ENCODE peak calls at places on chromosomes 6 and 20, in ten cellular contexts. T, D, I, S, L, V, O, Z, H and M are unnamed samples.

GRCh38 chr6:113178349-113178748 is 678.8 kb upstream of the MARCKS start:
- DNase-seq in T (no peak), D (no peak), I (no peak), S (peak; percentile 51), L (no peak), V (no peak), O (no peak), Z (no peak), H (no peak), M (no peak)

GRCh38 chr20:43565758-43566104 is 6.9 kb downstream of the SGK2 start:
- DNase-seq in T (no peak), D (no peak), I (no peak), S (no peak), L (no peak), V (no peak), O (no peak), Z (no peak), H (no peak), M (no peak)

GRCh38 chr6:144055121-144055931 is 40.0 kb downstream of the SF3B5 start:
- DNase-seq in T (peak; percentile 48), D (no peak), I (no peak), S (no peak), L (no peak), V (no peak), O (no peak), Z (peak; percentile 85), H (no peak), M (no peak)

GRCh38 chr6:142881290-142881689 is 63.7 kb downstream of the HIVEP2 start:
- DNase-seq in T (no peak), D (no peak), I (no peak), S (no peak), L (no peak), V (no peak), O (no peak), Z (no peak), H (no peak), M (no peak)

GRCh38 chr6:130309028-130309427 is 56.8 kb upstream of the TMEM200A start:
- DNase-seq in T (no peak), D (no peak), I (no peak), S (no peak), L (no peak), V (no peak), O (no peak), Z (no peak), H (no peak), M (no peak)

GRCh38 chr6:50608421-50608820 is 104.9 kb upstream of the TFAP2D start:
- DNase-seq in T (no peak), D (no peak), I (no peak), S (no peak), L (no peak), V (no peak), O (no peak), Z (no peak), H (no peak), M (no peak)

GRCh38 chr20:50298554-50299324 is 108.1 kb downstream of the CEBPB start:
- DNase-seq in T (no peak), D (peak; percentile 50), I (no peak), S (no peak), L (no peak), V (no peak), O (no peak), Z (no peak), H (no peak), M (no peak)

GRCh38 chr6:626236-626635 is 30.7 kb downstream of the HUS1B start:
- DNase-seq in T (no peak), D (no peak), I (no peak), S (peak; percentile 22), L (no peak), V (no peak), O (no peak), Z (no peak), H (no peak), M (no peak)

GRCh38 chr6:165677091-165677490 is 14.1 kb upstream of the PDE10A start:
- DNase-seq in T (no peak), D (no peak), I (no peak), S (no peak), L (no peak), V (no peak), O (no peak), Z (no peak), H (no peak), M (no peak)

GRCh38 chr20:25225642-25226432 is 22.0 kb upstream of the PYGB start:
- DNase-seq in T (no peak), D (no peak), I (no peak), S (no peak), L (peak; percentile 24), V (no peak), O (no peak), Z (no peak), H (no peak), M (no peak)

GRCh38 chr6:99604161-99605073 is 2.2 kb upstream of the PRDM13 start:
- DNase-seq in T (no peak), D (no peak), I (no peak), S (no peak), L (no peak), V (no peak), O (no peak), Z (no peak), H (no peak), M (no peak)

GRCh38 chr20:45359069-45359405 is 3.9 kb upstream of the SYS1 start:
- DNase-seq in T (no peak), D (peak; percentile 81), I (peak; percentile 93), S (peak; percentile 79), L (peak; percentile 84), V (no peak), O (peak; percentile 83), Z (no peak), H (no peak), M (peak; percentile 82)

GRCh38 chr20:45359406-45360148 is 3.4 kb upstream of the SYS1 start:
- DNase-seq in T (no peak), D (no peak), I (no peak), S (peak; percentile 79), L (peak; percentile 47), V (no peak), O (no peak), Z (no peak), H (no peak), M (no peak)

GRCh38 chr20:45355209-45355608 is 7.0 kb upstream of the SDC4 start:
- DNase-seq in T (no peak), D (no peak), I (no peak), S (peak; percentile 73), L (no peak), V (no peak), O (no peak), Z (peak; percentile 68), H (no peak), M (no peak)

GRCh38 chr20:45355685-45356084 is 7.3 kb upstream of the SYS1 start:
- DNase-seq in T (no peak), D (no peak), I (no peak), S (no peak), L (no peak), V (no peak), O (no peak), Z (no peak), H (no peak), M (no peak)

GRCh38 chr20:45358282-45359068 is 4.5 kb upstream of the SYS1 start:
- DNase-seq in T (no peak), D (peak; percentile 88), I (peak; percentile 93), S (peak; percentile 73), L (peak; percentile 93), V (no peak), O (peak; percentile 94), Z (no peak), H (no peak), M (peak; percentile 88)
- H3K27ac ChIP-seq in T (no peak overlapping the region), D (peak overlapping the region; percentile 87), I (peak overlapping the region; percentile 92), S (peak overlapping the region; percentile 59), L (peak overlapping the region; percentile 89), V (peak overlapping the region; percentile 82), O (peak overlapping the region; percentile 84), Z (no peak overlapping the region), H (no peak overlapping the region), M (peak overlapping the region; percentile 75)

GRCh38 chr20:17558154-17558940 is 11.5 kb upstream of the DSTN start:
- DNase-seq in T (no peak), D (no peak), I (peak; percentile 86), S (peak; percentile 95), L (peak; percentile 64), V (no peak), O (peak; percentile 70), Z (no peak), H (no peak), M (no peak)

GRCh38 chr20:17556842-17557674 is 12.8 kb upstream of the DSTN start:
- DNase-seq in T (no peak), D (no peak), I (no peak), S (peak; percentile 56), L (peak; percentile 79), V (no peak), O (peak; percentile 48), Z (no peak), H (no peak), M (peak; percentile 75)

GRCh38 chr20:17557675-17558006 is 12.2 kb upstream of the DSTN start:
- DNase-seq in T (no peak), D (no peak), I (no peak), S (peak; percentile 92), L (no peak), V (no peak), O (no peak), Z (no peak), H (no peak), M (no peak)

GRCh38 chr20:17558941-17559304 is 11.0 kb upstream of the DSTN start:
- DNase-seq in T (no peak), D (no peak), I (no peak), S (no peak), L (no peak), V (no peak), O (no peak), Z (no peak), H (no peak), M (no peak)

GRCh38 chr20:17555106-17555505 is 14.8 kb upstream of the DSTN start:
- DNase-seq in T (no peak), D (no peak), I (no peak), S (no peak), L (no peak), V (no peak), O (no peak), Z (no peak), H (no peak), M (no peak)
- H3K27ac ChIP-seq in T (no peak overlapping the region), D (no peak overlapping the region), I (peak overlapping the region; percentile 56), S (no peak overlapping the region), L (no peak overlapping the region), V (peak overlapping the region; percentile 96), O (peak overlapping the region; percentile 99), Z (no peak overlapping the region), H (no peak overlapping the region), M (no peak overlapping the region)

DNA sequence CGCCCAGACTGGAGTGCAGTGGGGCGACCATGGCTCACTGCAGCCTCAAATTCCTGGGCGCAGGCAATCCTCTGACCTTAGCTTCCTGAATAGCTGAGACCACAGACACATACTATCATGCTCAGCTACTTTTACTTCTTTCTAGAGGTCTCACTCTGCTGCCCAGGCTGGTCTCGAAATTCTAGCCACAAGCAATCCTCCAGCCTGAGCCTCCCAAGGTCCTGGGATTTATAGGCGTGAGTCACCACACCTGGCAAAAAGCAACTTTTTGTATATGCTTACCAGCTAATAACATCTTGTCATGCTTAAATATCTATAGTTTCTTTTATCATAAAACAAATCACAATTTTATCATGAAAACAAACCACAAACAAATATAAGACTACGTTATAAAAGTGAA is 23.0 kb downstream of the RNASET2 start:
- DNase-seq in T (no peak), D (no peak), I (no peak), S (no peak), L (no peak), V (no peak), O (no peak), Z (no peak), H (no peak), M (no peak)
- H3K27ac ChIP-seq in T (no peak overlapping the region), D (no peak overlapping the region), I (no peak overlapping the region), S (no peak overlapping the region), L (no peak overlapping the region), V (no peak overlapping the region), O (no peak overlapping the region), Z (no peak overlapping the region), H (no peak overlapping the region), M (no peak overlapping the region)

GRCh38 chr6:8329592-8329991 is 105.8 kb downstream of the SLC35B3 start:
- DNase-seq in T (no peak), D (no peak), I (no peak), S (no peak), L (no peak), V (no peak), O (no peak), Z (no peak), H (peak; percentile 26), M (no peak)
- H3K27ac ChIP-seq in T (no peak overlapping the region), D (no peak overlapping the region), I (no peak overlapping the region), S (no peak overlapping the region), L (no peak overlapping the region), V (no peak overlapping the region), O (no peak overlapping the region), Z (no peak overlapping the region), H (no peak overlapping the region), M (no peak overlapping the region)